ENCODE peak calls at places on chromosome 9, in nine cellular contexts. Z is DND-41, U is astrocyte of the spinal cord, P is BJ, G is dorsolateral prefrontal cortex, N is GM13977, F is IMR-90, X is GM10248, C is astrocyte. W is an unnamed sample.

GRCh38 chr9:128992995-128993394 is 35.1 kb downstream of the SH3GLB2 start:
- DNase-seq in Z (no peak), N (no peak), C (no peak), U (no peak), G (peak), P (no peak), F (no peak), X (no peak), W (no peak)

GRCh38 chr9:134852906-134853654 is 27.5 kb upstream of the FCN2 start:
- DNase-seq in Z (no peak), X (no peak), F (no peak), N (no peak), G (no peak), U (no peak), P (no peak), C (no peak), W (no peak)

GRCh38 chr9:121895836-121896544 is 197.1 kb downstream of the TTLL11 start:
- DNase-seq in F (peak), X (no peak), Z (no peak), C (peak), U (peak), P (no peak), G (no peak), N (no peak), W (no peak)

GRCh38 chr9:34612788-34613390 is 992 bp upstream of the RPP25L start:
- DNase-seq in N (peak), P (no peak), X (peak), U (peak), Z (peak), F (peak), C (peak), G (peak), W (peak)

GRCh38 chr9:113633782-113634596 is 170.5 kb downstream of the RGS3 start:
- DNase-seq in Z (no peak), P (no peak), G (peak), X (no peak), U (no peak), N (no peak), C (no peak), F (peak), W (no peak)

GRCh38 chr9:16925426-16925825 is 55.0 kb upstream of the BNC2 start:
- DNase-seq in N (no peak), P (peak), C (peak), U (peak), G (no peak), X (no peak), F (peak), Z (no peak), W (no peak)

GRCh38 chr9:4301302-4301701 is 1.4 kb upstream of the GLIS3 start:
- DNase-seq in P (peak), N (no peak), F (peak), U (peak), X (no peak), G (no peak), C (peak), Z (no peak), W (no peak)

GRCh38 chr9:1273859-1274258 is 223.7 kb downstream of the DMRT2 start:
- DNase-seq in G (no peak), Z (no peak), P (no peak), U (no peak), C (no peak), X (no peak), F (no peak), N (no peak), W (no peak)

GRCh38 chr9:90870646-90871326 is 69.2 kb downstream of the SYK start:
- DNase-seq in C (peak), F (peak), X (peak), G (no peak), P (peak), Z (peak), N (peak), U (peak), W (peak)

GRCh38 chr9:27059907-27060306 is 49.1 kb upstream of the TEK start:
- DNase-seq in G (no peak), X (no peak), P (no peak), U (no peak), Z (no peak), N (no peak), C (no peak), F (no peak), W (no peak)

GRCh38 chr9:96061293-96061987 is 185.9 kb downstream of the ERCC6L2 start:
- DNase-seq in X (peak), U (peak), C (peak), N (peak), G (peak), Z (peak), F (peak), P (no peak), W (peak)

GRCh38 chr9:106482733-106483132 is 380.2 kb upstream of the ZNF462 start:
- DNase-seq in C (peak), X (no peak), G (no peak), Z (no peak), F (no peak), N (no peak), P (no peak), U (peak), W (no peak)

GRCh38 chr9:86500667-86501435 is 146.6 kb upstream of the TUT7 start:
- DNase-seq in P (peak), F (peak), C (peak), X (no peak), Z (no peak), G (no peak), N (no peak), U (peak), W (no peak)

GRCh38 chr9:134624827-134625181 is 16.8 kb upstream of the COL5A1 start:
- DNase-seq in F (peak), P (peak), N (no peak), Z (no peak), C (peak), X (no peak), U (peak), G (peak), W (no peak)

GRCh38 chr9:83920469-83920941 is 727 bp downstream of the KIF27 start:
- DNase-seq in X (peak), F (peak), N (peak), G (peak), Z (no peak), U (peak), C (peak), P (no peak), W (peak)
- TF ChIP-seq CTCF in X (peak), F (peak), N (peak), G (no peak), Z (peak), U (peak), C (peak), P (peak), W (no peak)

GRCh38 chr9:31140316-31140715 is 1244.1 kb upstream of the ACO1 start:
- DNase-seq in X (no peak), C (peak), U (peak), G (no peak), N (no peak), F (no peak), P (no peak), Z (no peak), W (no peak)
- TF ChIP-seq CTCF in X (no peak), C (peak), U (peak), G (peak), N (peak), F (peak), P (peak), Z (peak), W (no peak)

GRCh38 chr9:127537792-127538191 is 74.3 kb upstream of the STXBP1 start:
- DNase-seq in Z (no peak), N (peak), C (no peak), G (no peak), P (no peak), U (no peak), X (no peak), F (no peak), W (peak)
- TF ChIP-seq CTCF in Z (no peak), N (peak), C (no peak), G (no peak), P (peak), U (peak), X (no peak), F (peak), W (no peak)

GRCh38 chr9:80885894-80886293 is 803.5 kb downstream of the TLE1 start:
- DNase-seq in G (peak), F (no peak), U (no peak), P (no peak), Z (no peak), X (no peak), C (no peak), N (no peak), W (no peak)
- TF ChIP-seq CTCF in G (no peak), F (no peak), U (no peak), P (no peak), Z (peak), X (no peak), C (no peak), N (peak), W (no peak)

GRCh38 chr9:132630811-132631210 is 39.0 kb downstream of the DDX31 start:
- DNase-seq in C (no peak), F (no peak), Z (no peak), U (no peak), P (no peak), N (no peak), G (no peak), X (no peak), W (no peak)

GRCh38 chr9:132631685-132632084 is 38.1 kb downstream of the DDX31 start:
- DNase-seq in F (no peak), N (no peak), G (no peak), X (no peak), P (no peak), C (no peak), U (no peak), Z (no peak), W (no peak)

GRCh38 chr9:132630116-132630515 is 39.7 kb downstream of the DDX31 start:
- DNase-seq in C (no peak), N (no peak), U (no peak), G (no peak), P (no peak), X (no peak), Z (no peak), F (no peak), W (no peak)

GRCh38 chr9:132632426-132632825 is 37.4 kb downstream of the DDX31 start:
- DNase-seq in Z (no peak), F (no peak), N (no peak), U (no peak), G (no peak), P (no peak), C (no peak), X (no peak), W (no peak)

DNA sequence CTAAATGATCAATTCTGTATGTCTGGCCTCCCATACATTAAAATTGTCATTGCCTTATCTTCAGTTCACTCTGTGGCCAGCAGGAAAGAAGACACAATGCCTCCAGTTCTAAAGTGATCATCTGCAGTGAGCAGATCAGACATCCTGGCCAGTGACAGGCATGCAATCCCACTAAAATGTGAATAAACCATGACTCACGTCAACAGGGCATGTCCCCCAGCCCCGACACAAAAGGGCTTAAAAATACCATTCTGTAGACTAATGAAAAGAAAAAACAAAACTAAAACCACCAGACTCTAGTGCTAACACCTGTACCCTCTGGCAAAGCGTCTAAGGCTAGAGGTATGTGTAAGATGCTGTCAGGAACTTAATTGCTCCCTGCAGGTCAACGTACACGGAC is 38.5 kb downstream of the DDX31 start:
- DNase-seq in Z (no peak), C (peak), P (peak), U (peak), N (no peak), G (no peak), X (no peak), F (peak), W (no peak)
- TF ChIP-seq CTCF in Z (no peak), C (peak), P (peak), U (no peak), N (no peak), G (no peak), X (no peak), F (no peak), W (no peak)

DNA sequence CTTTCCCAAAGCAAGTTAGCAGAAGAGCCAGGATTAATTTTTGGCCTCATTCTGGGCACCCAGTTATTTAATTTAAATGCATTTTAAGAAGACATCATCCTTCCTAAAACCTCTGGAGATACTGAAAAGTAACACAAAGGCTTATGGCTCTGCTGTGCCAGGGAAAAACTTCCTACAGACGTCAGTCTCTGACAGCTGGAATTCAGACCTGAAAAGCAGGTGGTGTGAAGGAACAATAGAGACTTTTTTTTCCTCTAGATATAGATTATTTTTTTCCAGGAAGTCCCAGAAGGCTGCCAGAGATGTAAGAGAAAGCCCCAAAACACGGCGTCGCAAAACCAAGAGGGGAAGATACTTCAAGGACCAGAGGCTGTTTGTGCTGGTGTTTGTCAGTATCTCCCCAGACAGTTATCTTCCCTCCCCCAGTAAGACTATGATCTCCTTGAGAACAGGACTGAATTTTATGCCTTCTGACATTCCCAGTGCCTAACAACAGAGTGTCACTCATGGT is 88.7 kb upstream of the RASEF start:
- DNase-seq in C (no peak), X (no peak), F (no peak), Z (no peak), G (no peak), P (no peak), N (no peak), U (no peak), W (no peak)
- TF ChIP-seq CTCF in C (no peak), X (no peak), F (no peak), Z (no peak), G (no peak), P (no peak), N (no peak), U (no peak), W (no peak)

GRCh38 chr9:83979812-83980394 is at the start of gene HNRNPK:
- DNase-seq in G (peak), F (peak), Z (peak), N (peak), C (peak), P (peak), X (peak), U (peak), W (peak)

GRCh38 chr9:83981126-83981871 is 694 bp downstream of the RMI1 start:
- DNase-seq in G (no peak), N (peak), C (peak), X (peak), U (peak), F (peak), P (no peak), Z (peak), W (peak)

GRCh38 chr9:83978992-83979811 is 813 bp downstream of the HNRNPK start:
- DNase-seq in G (peak), X (peak), P (no peak), C (peak), F (peak), U (peak), Z (peak), N (peak), W (peak)

GRCh38 chr9:83977196-83977595 is 2.8 kb downstream of the HNRNPK start:
- DNase-seq in N (no peak), X (no peak), P (no peak), U (no peak), F (no peak), C (no peak), G (no peak), Z (no peak), W (no peak)

DNA sequence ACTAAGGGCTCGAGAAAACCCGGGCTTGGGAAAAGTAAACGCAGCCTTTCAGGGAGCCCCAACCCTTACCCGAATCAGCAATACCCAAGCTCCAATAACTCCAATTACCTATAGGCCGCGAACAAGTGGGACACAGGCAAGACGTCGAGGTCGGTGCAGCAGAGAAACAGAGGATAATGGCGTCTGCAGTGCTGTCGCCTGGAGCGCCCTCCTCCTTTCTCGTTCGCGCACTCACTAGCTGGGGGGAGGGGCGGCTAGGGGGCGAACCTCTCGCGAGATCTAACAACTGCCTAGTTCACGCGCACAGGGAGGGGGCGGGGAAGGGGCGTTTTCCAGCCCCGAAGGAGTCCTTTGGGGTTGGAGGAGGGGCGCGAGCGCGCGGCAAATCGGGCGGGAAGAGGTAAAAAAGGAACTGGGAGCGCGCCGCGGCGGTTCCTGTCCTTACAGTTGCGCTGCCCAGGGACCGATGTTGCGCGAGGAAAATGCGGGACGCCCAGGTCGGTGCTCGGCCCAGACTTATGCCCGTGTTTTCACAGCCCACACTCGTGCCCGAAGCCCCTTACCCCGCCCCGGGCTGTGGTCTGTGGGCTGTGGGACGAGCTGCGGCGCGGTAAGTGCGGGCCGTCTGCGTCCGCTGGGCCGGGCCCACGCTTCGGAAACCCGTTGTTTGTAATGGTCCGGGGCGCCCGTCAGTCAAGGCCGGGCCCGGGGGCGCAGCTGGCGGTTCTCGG is at the start of gene RMI1:
- DNase-seq in Z (peak), P (peak), G (peak), N (peak), U (peak), F (peak), C (peak), X (peak), W (peak)
- TF ChIP-seq CTCF in Z (peak), P (peak), G (no peak), N (no peak), U (no peak), F (peak), C (no peak), X (peak), W (no peak)

GRCh38 chr9:93621922-93622321 is 45.5 kb downstream of the PHF2 start:
- DNase-seq in X (no peak), F (no peak), P (no peak), U (no peak), C (no peak), Z (no peak), N (no peak), G (no peak), W (no peak)

GRCh38 chr9:93619272-93619775 is 42.9 kb downstream of the PHF2 start:
- DNase-seq in U (no peak), P (no peak), Z (no peak), F (no peak), X (no peak), G (no peak), C (no peak), N (no peak), W (no peak)

GRCh38 chr9:93620881-93621820 is 44.8 kb downstream of the PHF2 start:
- DNase-seq in C (no peak), P (no peak), U (no peak), F (no peak), X (no peak), N (no peak), G (no peak), Z (no peak), W (no peak)

GRCh38 chr9:93622725-93623124 is 46.3 kb downstream of the PHF2 start:
- DNase-seq in Z (no peak), U (no peak), G (no peak), N (no peak), C (no peak), F (no peak), X (no peak), P (no peak), W (no peak)

GRCh38 chr9:93620041-93620506 is 43.7 kb downstream of the PHF2 start:
- DNase-seq in C (no peak), P (no peak), X (no peak), Z (no peak), G (no peak), U (no peak), F (no peak), N (no peak), W (no peak)
- TF ChIP-seq CTCF in C (no peak), P (no peak), X (no peak), Z (no peak), G (no peak), U (peak), F (no peak), N (no peak), W (no peak)